ENCODE peak calls at places on chromosomes 16 and 17, in ten cellular contexts. I is stomach, V is brain microvascular endothelial cell, C is heart right ventricle, K is tibial nerve, N is A673, T is left lung, U is fibroblast of lung, A is ovary, Z is Karpas-422. F is an unnamed sample.

GRCh38 chr16:9109255-9109654 is 17.8 kb downstream of the HAPSTR1 start:
- DNase-seq in I (no peak), V (no peak), C (no peak), K (no peak), N (no peak), T (no peak), U (no peak), A (no peak), Z (no peak), F (no peak)

GRCh38 chr16:12375341-12375740 is 398.8 kb downstream of the SNX29 start:
- DNase-seq in I (no peak), V (no peak), C (no peak), K (no peak), N (no peak), T (no peak), U (peak; percentile 26), A (no peak), Z (no peak), F (no peak)

GRCh38 chr16:10675221-10675620 is 19.5 kb downstream of the TEKT5 start:
- DNase-seq in I (no peak), V (no peak), C (no peak), K (no peak), N (no peak), T (no peak), U (no peak), A (no peak), Z (no peak), F (no peak)

GRCh38 chr16:698911-699671 is 6.5 kb downstream of the FBXL16 start:
- DNase-seq in I (no peak), V (no peak), C (no peak), K (no peak), N (no peak), T (no peak), U (no peak), A (no peak), Z (no peak), F (no peak)

GRCh38 chr17:77873518-77874302 is 84.8 kb upstream of the TNRC6C start:
- DNase-seq in I (no peak), V (no peak), C (no peak), K (no peak), N (no peak), T (peak; percentile 38), U (no peak), A (no peak), Z (no peak), F (peak; percentile 38)

GRCh38 chr16:53080345-53081031 is 25.7 kb downstream of the CHD9 start:
- DNase-seq in I (no peak), V (peak; percentile 83), C (peak; percentile 81), K (peak; percentile 57), N (peak; percentile 87), T (no peak), U (peak; percentile 90), A (peak; percentile 73), Z (peak; percentile 27), F (no peak)

GRCh38 chr16:12210925-12211869 is 234.7 kb downstream of the SNX29 start:
- DNase-seq in I (no peak), V (no peak), C (no peak), K (no peak), N (no peak), T (no peak), U (no peak), A (no peak), Z (no peak), F (no peak)

GRCh38 chr16:85959686-85960085 is 60.7 kb downstream of the IRF8 start:
- DNase-seq in I (no peak), V (no peak), C (no peak), K (no peak), N (no peak), T (no peak), U (no peak), A (no peak), Z (no peak), F (no peak)

GRCh38 chr17:44733753-44734152 is 25.0 kb upstream of the ADAM11 start:
- DNase-seq in I (no peak), V (peak; percentile 20), C (no peak), K (no peak), N (no peak), T (no peak), U (no peak), A (no peak), Z (peak; percentile 47), F (peak; percentile 13)

GRCh38 chr16:28951410-28951943 is 740 bp downstream of the NFATC2IP start:
- DNase-seq in I (no peak), V (no peak), C (no peak), K (no peak), N (no peak), T (peak; percentile 41), U (no peak), A (no peak), Z (peak; percentile 68), F (no peak)

GRCh38 chr17:42051013-42051400 is 606 bp upstream of the C17orf113 start:
- DNase-seq in I (no peak), V (no peak), C (no peak), K (no peak), N (no peak), T (no peak), U (no peak), A (no peak), Z (no peak), F (no peak)

GRCh38 chr17:54408741-54409140 is 491.9 kb upstream of the TOM1L1 start:
- DNase-seq in I (no peak), V (no peak), C (no peak), K (no peak), N (peak; percentile 90), T (no peak), U (no peak), A (no peak), Z (no peak), F (no peak)

GRCh38 chr16:24747425-24747824 is 18.0 kb downstream of the TNRC6A start:
- DNase-seq in I (no peak), V (no peak), C (no peak), K (no peak), N (no peak), T (no peak), U (no peak), A (no peak), Z (no peak), F (no peak)

GRCh38 chr16:11571549-11571948 is 15.2 kb downstream of the LITAF start:
- DNase-seq in I (no peak), V (no peak), C (no peak), K (no peak), N (no peak), T (peak; percentile 46), U (no peak), A (no peak), Z (no peak), F (no peak)

DNA sequence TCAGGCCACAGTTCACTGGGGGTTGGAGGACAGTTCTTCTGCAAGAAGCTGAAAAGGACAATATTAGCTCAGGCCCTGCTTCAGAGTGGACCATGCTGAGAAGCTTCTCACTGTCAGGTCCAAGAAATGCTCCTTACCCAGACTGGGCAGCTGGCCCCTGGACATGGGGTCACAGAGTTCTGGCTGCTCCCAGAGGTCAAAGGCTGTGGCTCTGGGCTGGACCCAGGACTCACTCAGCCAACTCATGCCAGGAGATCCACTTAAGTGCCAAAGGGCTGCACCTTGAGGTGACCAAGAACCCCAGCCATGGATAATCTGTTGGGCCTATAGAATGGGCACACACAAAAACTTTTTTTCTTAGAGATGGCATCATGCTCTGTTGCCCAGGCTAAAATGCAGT is 4.0 kb downstream of the CES2 start:
- DNase-seq in I (no peak), V (no peak), C (no peak), K (no peak), N (no peak), T (no peak), U (no peak), A (no peak), Z (no peak), F (no peak)
- H3K27ac ChIP-seq in I (no peak overlapping the region), V (no peak overlapping the region), C (no peak overlapping the region), K (no peak overlapping the region), N (no peak overlapping the region), T (no peak overlapping the region), U (no peak overlapping the region), A (no peak overlapping the region), Z (no peak overlapping the region), F (no peak overlapping the region)

DNA sequence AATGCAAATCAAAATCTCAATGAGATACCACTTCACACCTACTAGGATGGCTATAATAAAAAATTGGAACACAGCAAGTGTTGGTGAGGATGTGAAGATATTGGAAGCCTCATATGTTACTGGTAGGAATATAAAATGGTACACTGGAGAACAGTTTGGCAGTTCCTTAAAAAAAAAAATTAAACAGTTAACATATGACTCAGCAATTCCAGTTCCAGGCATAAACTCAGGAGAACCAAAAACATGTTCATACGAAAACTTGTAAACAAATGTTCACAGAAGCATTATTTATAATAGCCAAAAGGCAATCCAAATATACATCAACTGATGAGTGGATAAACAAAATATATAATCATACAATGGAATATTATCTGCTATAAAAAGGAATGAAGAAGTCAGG is 28.2 kb downstream of the ZNF652 start:
- DNase-seq in I (no peak), V (no peak), C (no peak), K (no peak), N (no peak), T (no peak), U (no peak), A (no peak), Z (no peak), F (no peak)
- H3K27ac ChIP-seq in I (peak overlapping the region; percentile 42), V (no peak overlapping the region), C (no peak overlapping the region), K (no peak overlapping the region), N (no peak overlapping the region), T (no peak overlapping the region), U (no peak overlapping the region), A (no peak overlapping the region), Z (no peak overlapping the region), F (no peak overlapping the region)

DNA sequence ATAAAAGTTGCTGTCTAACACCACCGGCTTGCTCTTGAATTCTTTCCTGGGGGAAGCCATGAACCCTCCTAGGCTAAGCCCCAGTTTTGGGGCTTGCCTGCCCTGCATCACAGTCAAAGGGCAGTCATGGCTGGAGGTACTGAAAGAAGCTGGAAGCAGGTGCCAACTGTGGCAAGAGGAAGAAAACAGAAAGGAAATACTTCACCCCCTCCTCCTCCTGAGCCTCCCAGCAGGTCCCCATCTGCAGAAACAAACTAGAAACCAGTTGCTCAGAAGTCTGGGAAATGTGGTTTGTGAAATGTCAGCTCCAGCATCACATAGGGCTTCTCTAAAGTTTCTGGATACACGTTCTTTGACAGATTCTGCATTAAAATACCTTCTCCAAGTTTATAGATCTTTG is 150.0 kb upstream of the PSMD7 start:
- DNase-seq in I (no peak), V (no peak), C (no peak), K (no peak), N (no peak), T (no peak), U (no peak), A (no peak), Z (no peak), F (no peak)
- H3K27ac ChIP-seq in I (no peak overlapping the region), V (no peak overlapping the region), C (no peak overlapping the region), K (no peak overlapping the region), N (no peak overlapping the region), T (no peak overlapping the region), U (no peak overlapping the region), A (no peak overlapping the region), Z (no peak overlapping the region), F (no peak overlapping the region)

DNA sequence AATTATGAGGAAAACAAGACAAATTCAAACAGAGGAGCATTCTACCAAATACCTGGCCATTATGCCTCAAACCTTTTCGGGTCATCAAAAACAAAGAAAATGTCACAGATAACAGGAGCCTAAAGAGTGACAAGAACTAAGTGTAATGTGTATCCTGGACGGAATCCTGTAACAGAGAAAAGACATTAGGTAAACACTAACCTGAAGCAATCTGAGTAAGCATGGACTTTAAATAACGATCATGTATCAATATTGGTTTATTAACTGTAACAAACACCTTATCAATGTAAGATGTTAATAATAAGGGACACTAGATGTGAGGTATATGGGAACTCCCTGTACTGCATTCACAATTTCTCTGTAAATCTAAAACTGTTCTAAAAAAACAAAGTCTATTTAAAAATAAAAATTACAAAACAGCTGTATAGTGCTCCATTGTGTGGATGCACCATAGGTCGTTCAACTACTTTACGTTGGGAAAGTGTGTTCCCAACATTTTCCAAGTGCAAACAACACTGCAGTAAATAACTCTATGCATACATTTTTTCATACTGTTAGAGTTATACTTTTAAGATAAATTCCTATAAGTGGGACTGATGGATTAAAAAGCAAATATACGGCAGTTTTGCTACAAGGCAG is 14.8 kb downstream of the CMC2 start:
- DNase-seq in I (no peak), V (no peak), C (no peak), K (no peak), N (no peak), T (no peak), U (no peak), A (no peak), Z (no peak), F (no peak)
- H3K27ac ChIP-seq in I (no peak overlapping the region), V (peak overlapping the region; percentile 80), C (peak overlapping the region; percentile 10), K (no peak overlapping the region), N (no peak overlapping the region), T (no peak overlapping the region), U (no peak overlapping the region), A (no peak overlapping the region), Z (no peak overlapping the region), F (no peak overlapping the region)